ENCODE peak calls at places on chromosomes 7 and 10, in nine cellular contexts. K is NCI-H748 treated with DMSO at 0.1 percent for 48 hours, N is HT1080, M is posterior vena cava, B is NCI-H1930, A is B cell, F is BE2C, E is tibial artery, U is NCI-H446. H is an unnamed sample.
A peak's percentile ranks its signal among the peaks of the same experiment; 100 is the strongest.

GRCh38 chr7:155896531-155897263 is 84.4 kb upstream of the SHH start:
- DNase-seq in F (no peak), E (peak; percentile 6), U (no peak), A (peak; percentile 7), M (no peak), B (no peak), K (no peak), N (no peak), H (no peak)

GRCh38 chr10:125011926-125012705 is 70.2 kb downstream of the ZRANB1 start:
- DNase-seq in B (no peak), K (no peak), N (no peak), A (no peak), U (no peak), M (peak; percentile 85), E (peak; percentile 95), F (no peak), H (no peak)

GRCh38 chr10:35218339-35218955 is 91.8 kb downstream of the CREM start:
- DNase-seq in K (peak; percentile 65), U (peak; percentile 90), N (peak; percentile 71), E (peak; percentile 87), B (peak; percentile 7), F (peak; percentile 81), M (peak; percentile 94), A (peak; percentile 78), H (peak; percentile 59)

GRCh38 chr10:95454940-95455339 is 106.2 kb downstream of the SORBS1 start:
- DNase-seq in A (no peak), U (no peak), N (no peak), E (no peak), B (no peak), M (no peak), K (no peak), F (no peak), H (no peak)

GRCh38 chr10:88115968-88116367 is 252.5 kb downstream of the PTEN start:
- DNase-seq in A (no peak), M (no peak), N (peak; percentile 69), U (no peak), B (no peak), K (no peak), E (no peak), F (no peak), H (no peak)

GRCh38 chr10:5492322-5492855 is 7.0 kb downstream of the CALML5 start:
- DNase-seq in F (no peak), K (no peak), U (no peak), M (peak; percentile 49), N (no peak), E (no peak), B (no peak), A (no peak), H (no peak)

GRCh38 chr7:6536899-6537298 is 14.4 kb downstream of the GRID2IP start:
- DNase-seq in E (no peak), B (peak; percentile 9), N (no peak), M (no peak), A (no peak), F (peak; percentile 79), K (peak; percentile 62), U (peak; percentile 66), H (no peak)

GRCh38 chr10:77904110-77904860 is 22.3 kb downstream of the DLG5 start:
- DNase-seq in N (no peak), K (no peak), B (no peak), A (no peak), U (no peak), E (no peak), F (no peak), M (no peak), H (no peak)

GRCh38 chr7:32670105-32670504 is 174.8 kb downstream of the AVL9 start:
- DNase-seq in K (no peak), F (peak; percentile 74), B (no peak), E (no peak), M (no peak), A (no peak), N (peak; percentile 93), U (peak; percentile 23), H (no peak)

GRCh38 chr7:5774790-5775189 is 6.7 kb downstream of the RNF216 start:
- DNase-seq in K (no peak), B (no peak), A (no peak), M (no peak), E (no peak), U (no peak), N (no peak), F (no peak), H (no peak)

GRCh38 chr10:62912086-62912485 is 95.9 kb upstream of the EGR2 start:
- DNase-seq in A (no peak), F (no peak), B (no peak), M (no peak), U (no peak), K (no peak), E (no peak), N (no peak), H (peak; percentile 37)

GRCh38 chr10:132457328-132458070 is 60.5 kb downstream of the PWWP2B start:
- DNase-seq in N (no peak), U (no peak), E (peak; percentile 61), K (no peak), F (peak; percentile 15), M (no peak), B (no peak), A (peak; percentile 39), H (no peak)

GRCh38 chr7:99041526-99041925 is 102.4 kb downstream of the SMURF1 start:
- DNase-seq in K (no peak), U (no peak), N (no peak), A (no peak), E (no peak), M (no peak), F (no peak), B (no peak), H (no peak)

GRCh38 chr10:110501142-110501937 is 3.6 kb downstream of the DUSP5 start:
- DNase-seq in M (peak; percentile 94), E (peak; percentile 88), A (no peak), N (peak; percentile 98), U (peak; percentile 72), K (no peak), B (no peak), F (peak; percentile 80), H (no peak)

GRCh38 chr7:44735403-44736165 is 13.1 kb upstream of the ZMIZ2 start:
- DNase-seq in B (no peak), M (peak; percentile 10), N (peak; percentile 99), U (no peak), E (no peak), A (peak; percentile 42), K (no peak), F (no peak), H (no peak)

GRCh38 chr7:130486114-130486962 is 5.5 kb upstream of the MEST start:
- DNase-seq in B (no peak), F (peak; percentile 10), U (peak; percentile 87), M (peak; percentile 83), K (peak; percentile 31), N (no peak), E (no peak), A (peak; percentile 70), H (peak; percentile 84)

GRCh38 chr10:100889546-100889945 is 23.2 kb upstream of the SLF2 start:
- DNase-seq in U (no peak), N (no peak), B (no peak), K (no peak), F (no peak), E (no peak), M (no peak), A (no peak), H (no peak)

GRCh38 chr10:6177880-6178281 is 24.9 kb upstream of the PFKFB3 start:
- DNase-seq in F (no peak), A (no peak), N (no peak), M (no peak), B (no peak), U (no peak), E (no peak), K (no peak), H (no peak)